ENCODE peak calls at places on chromosomes 1 and 21, in six cellular contexts. One of them, this sample, is unnamed.
A peak's percentile ranks its signal among the peaks of the same experiment; 100 is the strongest.

GRCh38 chr1:25676488-25676887 is 59.9 kb downstream of the MAN1C1 start:
- DNase-seq in epithelial cell of esophagus: peak; percentile 22
- DNase-seq in epithelial cell of prostate: no peak
- DNase-seq in GM20000: no peak
- DNase-seq in endothelial cell: no peak
- DNase-seq in stimulated activated CD8-positive, alpha-beta memory T cell treated with anti-CD3 and anti-CD28 coated beads, Interleukin-7, amount 100 ng/mL, for 24 hours: no peak
- DNase-seq in this sample: no peak

GRCh38 chr1:156860113-156860638 is 489 bp upstream of the NTRK1 start:
- DNase-seq in epithelial cell of esophagus: peak; percentile 42
- DNase-seq in epithelial cell of prostate: no peak
- DNase-seq in GM20000: peak; percentile 91
- DNase-seq in endothelial cell: peak; percentile 68
- DNase-seq in stimulated activated CD8-positive, alpha-beta memory T cell treated with anti-CD3 and anti-CD28 coated beads, Interleukin-7, amount 100 ng/mL, for 24 hours: peak; percentile 22
- DNase-seq in this sample: no peak

GRCh38 chr1:218521414-218522169 is 176.5 kb downstream of the TGFB2 start:
- DNase-seq in epithelial cell of esophagus: peak; percentile 68
- DNase-seq in epithelial cell of prostate: no peak
- DNase-seq in GM20000: peak; percentile 41
- DNase-seq in endothelial cell: peak; percentile 40
- DNase-seq in stimulated activated CD8-positive, alpha-beta memory T cell treated with anti-CD3 and anti-CD28 coated beads, Interleukin-7, amount 100 ng/mL, for 24 hours: peak; percentile 9
- DNase-seq in this sample: no peak

GRCh38 chr1:89311757-89312156 is 39.1 kb upstream of the GBP5 start:
- DNase-seq in epithelial cell of esophagus: peak; percentile 42
- DNase-seq in epithelial cell of prostate: no peak
- DNase-seq in GM20000: no peak
- DNase-seq in endothelial cell: no peak
- DNase-seq in stimulated activated CD8-positive, alpha-beta memory T cell treated with anti-CD3 and anti-CD28 coated beads, Interleukin-7, amount 100 ng/mL, for 24 hours: no peak
- DNase-seq in this sample: peak; percentile 42

GRCh38 chr1:11655263-11656079 is 794 bp downstream of the FBXO44 start:
- DNase-seq in epithelial cell of esophagus: no peak
- DNase-seq in epithelial cell of prostate: no peak
- DNase-seq in GM20000: no peak
- DNase-seq in endothelial cell: no peak
- DNase-seq in stimulated activated CD8-positive, alpha-beta memory T cell treated with anti-CD3 and anti-CD28 coated beads, Interleukin-7, amount 100 ng/mL, for 24 hours: no peak
- DNase-seq in this sample: no peak

GRCh38 chr1:180310095-180310494 is 80.0 kb downstream of the LHX4 start:
- DNase-seq in epithelial cell of esophagus: peak; percentile 83
- DNase-seq in epithelial cell of prostate: peak; percentile 44
- DNase-seq in GM20000: no peak
- DNase-seq in endothelial cell: no peak
- DNase-seq in stimulated activated CD8-positive, alpha-beta memory T cell treated with anti-CD3 and anti-CD28 coated beads, Interleukin-7, amount 100 ng/mL, for 24 hours: no peak
- DNase-seq in this sample: no peak

GRCh38 chr1:21436488-21437340 is 3.2 kb upstream of the NBPF3 start:
- DNase-seq in epithelial cell of esophagus: peak; percentile 11
- DNase-seq in epithelial cell of prostate: no peak
- DNase-seq in GM20000: no peak
- DNase-seq in endothelial cell: peak; percentile 29
- DNase-seq in stimulated activated CD8-positive, alpha-beta memory T cell treated with anti-CD3 and anti-CD28 coated beads, Interleukin-7, amount 100 ng/mL, for 24 hours: no peak
- DNase-seq in this sample: no peak

GRCh38 chr1:2234762-2235113 is 6.6 kb downstream of the SKI start:
- DNase-seq in epithelial cell of esophagus: no peak
- DNase-seq in epithelial cell of prostate: no peak
- DNase-seq in GM20000: no peak
- DNase-seq in endothelial cell: no peak
- DNase-seq in stimulated activated CD8-positive, alpha-beta memory T cell treated with anti-CD3 and anti-CD28 coated beads, Interleukin-7, amount 100 ng/mL, for 24 hours: no peak
- DNase-seq in this sample: no peak

GRCh38 chr1:78275456-78275855 is 215.3 kb upstream of the PTGFR start:
- DNase-seq in epithelial cell of esophagus: no peak
- DNase-seq in epithelial cell of prostate: no peak
- DNase-seq in GM20000: no peak
- DNase-seq in endothelial cell: no peak
- DNase-seq in stimulated activated CD8-positive, alpha-beta memory T cell treated with anti-CD3 and anti-CD28 coated beads, Interleukin-7, amount 100 ng/mL, for 24 hours: no peak
- DNase-seq in this sample: no peak

GRCh38 chr21:41610042-41610839 is 102.3 kb upstream of the TMPRSS2 start:
- DNase-seq in epithelial cell of esophagus: peak; percentile 66
- DNase-seq in epithelial cell of prostate: no peak
- DNase-seq in GM20000: peak; percentile 61
- DNase-seq in endothelial cell: peak; percentile 79
- DNase-seq in stimulated activated CD8-positive, alpha-beta memory T cell treated with anti-CD3 and anti-CD28 coated beads, Interleukin-7, amount 100 ng/mL, for 24 hours: no peak
- DNase-seq in this sample: no peak

GRCh38 chr1:94383966-94384408 is 34.2 kb upstream of the ABCD3 start:
- DNase-seq in epithelial cell of esophagus: peak; percentile 5
- DNase-seq in epithelial cell of prostate: no peak
- DNase-seq in GM20000: peak; percentile 14
- DNase-seq in endothelial cell: no peak
- DNase-seq in stimulated activated CD8-positive, alpha-beta memory T cell treated with anti-CD3 and anti-CD28 coated beads, Interleukin-7, amount 100 ng/mL, for 24 hours: no peak
- DNase-seq in this sample: peak; percentile 98

GRCh38 chr1:228734881-228735801 is at the start of gene RHOU:
- DNase-seq in epithelial cell of esophagus: peak; percentile 18
- DNase-seq in epithelial cell of prostate: no peak
- DNase-seq in GM20000: peak; percentile 79
- DNase-seq in endothelial cell: peak; percentile 86
- DNase-seq in stimulated activated CD8-positive, alpha-beta memory T cell treated with anti-CD3 and anti-CD28 coated beads, Interleukin-7, amount 100 ng/mL, for 24 hours: peak; percentile 23
- DNase-seq in this sample: no peak

GRCh38 chr1:219264557-219264956 is 90.9 kb downstream of the LYPLAL1 start:
- DNase-seq in epithelial cell of esophagus: no peak
- DNase-seq in epithelial cell of prostate: no peak
- DNase-seq in GM20000: no peak
- DNase-seq in endothelial cell: no peak
- DNase-seq in stimulated activated CD8-positive, alpha-beta memory T cell treated with anti-CD3 and anti-CD28 coated beads, Interleukin-7, amount 100 ng/mL, for 24 hours: no peak
- DNase-seq in this sample: no peak

GRCh38 chr1:50346621-50347020 is 76.6 kb downstream of the DMRTA2 start:
- DNase-seq in epithelial cell of esophagus: no peak
- DNase-seq in epithelial cell of prostate: no peak
- DNase-seq in GM20000: no peak
- DNase-seq in endothelial cell: no peak
- DNase-seq in stimulated activated CD8-positive, alpha-beta memory T cell treated with anti-CD3 and anti-CD28 coated beads, Interleukin-7, amount 100 ng/mL, for 24 hours: no peak
- DNase-seq in this sample: no peak

GRCh38 chr1:27589841-27590426 is 14.0 kb downstream of the AHDC1 start:
- DNase-seq in epithelial cell of esophagus: peak; percentile 61
- DNase-seq in epithelial cell of prostate: no peak
- DNase-seq in GM20000: no peak
- DNase-seq in endothelial cell: no peak
- DNase-seq in stimulated activated CD8-positive, alpha-beta memory T cell treated with anti-CD3 and anti-CD28 coated beads, Interleukin-7, amount 100 ng/mL, for 24 hours: no peak
- DNase-seq in this sample: no peak

GRCh38 chr1:245488346-245489110 is 333.7 kb downstream of the KIF26B start:
- DNase-seq in epithelial cell of esophagus: no peak
- DNase-seq in epithelial cell of prostate: no peak
- DNase-seq in GM20000: no peak
- DNase-seq in endothelial cell: no peak
- DNase-seq in stimulated activated CD8-positive, alpha-beta memory T cell treated with anti-CD3 and anti-CD28 coated beads, Interleukin-7, amount 100 ng/mL, for 24 hours: no peak
- DNase-seq in this sample: no peak

GRCh38 chr21:42578034-42578433 is 64.4 kb downstream of the SLC37A1 start:
- DNase-seq in epithelial cell of esophagus: no peak
- DNase-seq in epithelial cell of prostate: no peak
- DNase-seq in GM20000: no peak
- DNase-seq in endothelial cell: no peak
- DNase-seq in stimulated activated CD8-positive, alpha-beta memory T cell treated with anti-CD3 and anti-CD28 coated beads, Interleukin-7, amount 100 ng/mL, for 24 hours: no peak
- DNase-seq in this sample: no peak

GRCh38 chr1:94335950-94336349 is 82.2 kb upstream of the ABCD3 start:
- DNase-seq in epithelial cell of esophagus: peak; percentile 93
- DNase-seq in epithelial cell of prostate: peak; percentile 68
- DNase-seq in GM20000: peak; percentile 30
- DNase-seq in endothelial cell: peak; percentile 68
- DNase-seq in stimulated activated CD8-positive, alpha-beta memory T cell treated with anti-CD3 and anti-CD28 coated beads, Interleukin-7, amount 100 ng/mL, for 24 hours: no peak
- DNase-seq in this sample: no peak

GRCh38 chr1:9676815-9677393 is 25.4 kb downstream of the PIK3CD start:
- DNase-seq in epithelial cell of esophagus: no peak
- DNase-seq in epithelial cell of prostate: no peak
- DNase-seq in GM20000: no peak
- DNase-seq in endothelial cell: no peak
- DNase-seq in stimulated activated CD8-positive, alpha-beta memory T cell treated with anti-CD3 and anti-CD28 coated beads, Interleukin-7, amount 100 ng/mL, for 24 hours: no peak
- DNase-seq in this sample: no peak

GRCh38 chr1:25239681-25240541 is 7.3 kb downstream of the RSRP1 start:
- DNase-seq in epithelial cell of esophagus: peak; percentile 96
- DNase-seq in epithelial cell of prostate: peak; percentile 87
- DNase-seq in GM20000: peak; percentile 86
- DNase-seq in endothelial cell: peak; percentile 86
- DNase-seq in stimulated activated CD8-positive, alpha-beta memory T cell treated with anti-CD3 and anti-CD28 coated beads, Interleukin-7, amount 100 ng/mL, for 24 hours: peak; percentile 84
- DNase-seq in this sample: no peak

GRCh38 chr1:207860531-207860930 is 50.4 kb downstream of the CD34 start:
- DNase-seq in epithelial cell of esophagus: no peak
- DNase-seq in epithelial cell of prostate: no peak
- DNase-seq in GM20000: no peak
- DNase-seq in endothelial cell: no peak
- DNase-seq in stimulated activated CD8-positive, alpha-beta memory T cell treated with anti-CD3 and anti-CD28 coated beads, Interleukin-7, amount 100 ng/mL, for 24 hours: no peak
- DNase-seq in this sample: no peak

GRCh38 chr1:227764019-227764391 is 28.8 kb downstream of the SNAP47 start:
- DNase-seq in epithelial cell of esophagus: peak; percentile 78
- DNase-seq in epithelial cell of prostate: no peak
- DNase-seq in GM20000: no peak
- DNase-seq in endothelial cell: no peak
- DNase-seq in stimulated activated CD8-positive, alpha-beta memory T cell treated with anti-CD3 and anti-CD28 coated beads, Interleukin-7, amount 100 ng/mL, for 24 hours: no peak
- DNase-seq in this sample: no peak

GRCh38 chr21:16113052-16113715 is 383.4 kb downstream of the USP25 start:
- DNase-seq in epithelial cell of esophagus: peak; percentile 48
- DNase-seq in epithelial cell of prostate: no peak
- DNase-seq in GM20000: no peak
- DNase-seq in endothelial cell: no peak
- DNase-seq in stimulated activated CD8-positive, alpha-beta memory T cell treated with anti-CD3 and anti-CD28 coated beads, Interleukin-7, amount 100 ng/mL, for 24 hours: no peak
- DNase-seq in this sample: no peak

GRCh38 chr1:27428316-27429028 is 36.0 kb downstream of the GPR3 start:
- DNase-seq in epithelial cell of esophagus: no peak
- DNase-seq in epithelial cell of prostate: no peak
- DNase-seq in GM20000: no peak
- DNase-seq in endothelial cell: no peak
- DNase-seq in stimulated activated CD8-positive, alpha-beta memory T cell treated with anti-CD3 and anti-CD28 coated beads, Interleukin-7, amount 100 ng/mL, for 24 hours: no peak
- DNase-seq in this sample: no peak

GRCh38 chr1:228358039-228358763 is 48.4 kb downstream of the TRIM11 start:
- DNase-seq in epithelial cell of esophagus: peak; percentile 59
- DNase-seq in epithelial cell of prostate: peak; percentile 10
- DNase-seq in GM20000: no peak
- DNase-seq in endothelial cell: no peak
- DNase-seq in stimulated activated CD8-positive, alpha-beta memory T cell treated with anti-CD3 and anti-CD28 coated beads, Interleukin-7, amount 100 ng/mL, for 24 hours: no peak
- DNase-seq in this sample: no peak

GRCh38 chr1:199029401-199029800 is 390.6 kb downstream of the PTPRC start:
- DNase-seq in epithelial cell of esophagus: peak; percentile 39
- DNase-seq in epithelial cell of prostate: no peak
- DNase-seq in GM20000: no peak
- DNase-seq in endothelial cell: no peak
- DNase-seq in stimulated activated CD8-positive, alpha-beta memory T cell treated with anti-CD3 and anti-CD28 coated beads, Interleukin-7, amount 100 ng/mL, for 24 hours: no peak
- DNase-seq in this sample: no peak

GRCh38 chr1:117735045-117735992 is 129.5 kb downstream of the TENT5C start:
- DNase-seq in epithelial cell of esophagus: peak; percentile 46
- DNase-seq in epithelial cell of prostate: no peak
- DNase-seq in GM20000: peak; percentile 53
- DNase-seq in endothelial cell: no peak
- DNase-seq in stimulated activated CD8-positive, alpha-beta memory T cell treated with anti-CD3 and anti-CD28 coated beads, Interleukin-7, amount 100 ng/mL, for 24 hours: no peak
- DNase-seq in this sample: no peak

GRCh38 chr1:31574749-31575372 is 1.5 kb upstream of the TINAGL1 start:
- DNase-seq in epithelial cell of esophagus: peak; percentile 95
- DNase-seq in epithelial cell of prostate: no peak
- DNase-seq in GM20000: no peak
- DNase-seq in endothelial cell: no peak
- DNase-seq in stimulated activated CD8-positive, alpha-beta memory T cell treated with anti-CD3 and anti-CD28 coated beads, Interleukin-7, amount 100 ng/mL, for 24 hours: no peak
- DNase-seq in this sample: no peak

GRCh38 chr1:59718064-59718988 is 96.4 kb upstream of the HOOK1 start:
- DNase-seq in epithelial cell of esophagus: peak; percentile 11
- DNase-seq in epithelial cell of prostate: no peak
- DNase-seq in GM20000: no peak
- DNase-seq in endothelial cell: no peak
- DNase-seq in stimulated activated CD8-positive, alpha-beta memory T cell treated with anti-CD3 and anti-CD28 coated beads, Interleukin-7, amount 100 ng/mL, for 24 hours: no peak
- DNase-seq in this sample: no peak

GRCh38 chr1:162360237-162360873 is 16.3 kb downstream of the SPATA46 start:
- DNase-seq in epithelial cell of esophagus: no peak
- DNase-seq in epithelial cell of prostate: no peak
- DNase-seq in GM20000: no peak
- DNase-seq in endothelial cell: no peak
- DNase-seq in stimulated activated CD8-positive, alpha-beta memory T cell treated with anti-CD3 and anti-CD28 coated beads, Interleukin-7, amount 100 ng/mL, for 24 hours: no peak
- DNase-seq in this sample: no peak

GRCh38 chr1:170970256-170970655 is 34.9 kb downstream of the MROH9 start:
- DNase-seq in epithelial cell of esophagus: no peak
- DNase-seq in epithelial cell of prostate: no peak
- DNase-seq in GM20000: no peak
- DNase-seq in endothelial cell: no peak
- DNase-seq in stimulated activated CD8-positive, alpha-beta memory T cell treated with anti-CD3 and anti-CD28 coated beads, Interleukin-7, amount 100 ng/mL, for 24 hours: no peak
- DNase-seq in this sample: no peak

GRCh38 chr21:35458406-35458805 is 409.3 kb upstream of the RUNX1 start:
- DNase-seq in epithelial cell of esophagus: no peak
- DNase-seq in epithelial cell of prostate: no peak
- DNase-seq in GM20000: no peak
- DNase-seq in endothelial cell: no peak
- DNase-seq in stimulated activated CD8-positive, alpha-beta memory T cell treated with anti-CD3 and anti-CD28 coated beads, Interleukin-7, amount 100 ng/mL, for 24 hours: no peak
- DNase-seq in this sample: no peak